ENCODE peak calls at places on chromosomes 6 and 20, in nine cellular contexts. One of them, this sample, is unnamed.

GRCh38 chr6:4259391-4259790 is 124.0 kb upstream of the ECI2 start:
- DNase-seq in ACHN: no peak
- DNase-seq in CD8-positive, alpha-beta T cell: no peak
- DNase-seq in tibial artery: no peak
- DNase-seq in EL: no peak
- DNase-seq in endothelial cell: no peak
- DNase-seq in CD8-positive, alpha-beta memory T cell: no peak
- DNase-seq in AG09319: no peak
- DNase-seq in adrenal gland: no peak
- DNase-seq in this sample: no peak

GRCh38 chr20:60136640-60137411 is 178.6 kb downstream of the CDH26 start:
- DNase-seq in tibial artery: no peak
- DNase-seq in EL: no peak
- DNase-seq in ACHN: no peak
- DNase-seq in AG09319: no peak
- DNase-seq in endothelial cell: no peak
- DNase-seq in adrenal gland: peak; percentile 57
- DNase-seq in CD8-positive, alpha-beta T cell: no peak
- DNase-seq in CD8-positive, alpha-beta memory T cell: no peak
- DNase-seq in this sample: no peak

GRCh38 chr6:140174509-140174908 is 800.1 kb upstream of the CITED2 start:
- DNase-seq in tibial artery: no peak
- DNase-seq in adrenal gland: no peak
- DNase-seq in CD8-positive, alpha-beta memory T cell: no peak
- DNase-seq in AG09319: peak; percentile 89
- DNase-seq in ACHN: no peak
- DNase-seq in CD8-positive, alpha-beta T cell: no peak
- DNase-seq in endothelial cell: no peak
- DNase-seq in EL: peak; percentile 98
- DNase-seq in this sample: peak; percentile 3

GRCh38 chr6:137820952-137821351 is 46.1 kb upstream of the TNFAIP3 start:
- DNase-seq in tibial artery: no peak
- DNase-seq in adrenal gland: no peak
- DNase-seq in CD8-positive, alpha-beta memory T cell: no peak
- DNase-seq in AG09319: no peak
- DNase-seq in CD8-positive, alpha-beta T cell: no peak
- DNase-seq in endothelial cell: no peak
- DNase-seq in ACHN: no peak
- DNase-seq in EL: peak; percentile 47
- DNase-seq in this sample: no peak

GRCh38 chr6:26576407-26576843 is 20.3 kb upstream of the ABT1 start:
- DNase-seq in adrenal gland: no peak
- DNase-seq in CD8-positive, alpha-beta memory T cell: no peak
- DNase-seq in CD8-positive, alpha-beta T cell: no peak
- DNase-seq in tibial artery: no peak
- DNase-seq in ACHN: no peak
- DNase-seq in EL: no peak
- DNase-seq in endothelial cell: no peak
- DNase-seq in AG09319: no peak
- DNase-seq in this sample: no peak

GRCh38 chr6:152605342-152605741 is 31.8 kb downstream of the SYNE1 start:
- DNase-seq in endothelial cell: no peak
- DNase-seq in ACHN: no peak
- DNase-seq in EL: no peak
- DNase-seq in AG09319: peak; percentile 19
- DNase-seq in CD8-positive, alpha-beta memory T cell: no peak
- DNase-seq in tibial artery: no peak
- DNase-seq in CD8-positive, alpha-beta T cell: no peak
- DNase-seq in adrenal gland: no peak
- DNase-seq in this sample: no peak

GRCh38 chr6:157597461-157598312 is 216.7 kb downstream of the ZDHHC14 start:
- DNase-seq in EL: peak; percentile 50
- DNase-seq in AG09319: no peak
- DNase-seq in adrenal gland: peak; percentile 79
- DNase-seq in ACHN: peak; percentile 24
- DNase-seq in tibial artery: peak; percentile 61
- DNase-seq in endothelial cell: peak; percentile 47
- DNase-seq in CD8-positive, alpha-beta memory T cell: no peak
- DNase-seq in CD8-positive, alpha-beta T cell: peak; percentile 68
- DNase-seq in this sample: no peak

GRCh38 chr6:19866900-19867627 is 29.9 kb downstream of the ID4 start:
- DNase-seq in CD8-positive, alpha-beta T cell: no peak
- DNase-seq in AG09319: no peak
- DNase-seq in tibial artery: no peak
- DNase-seq in endothelial cell: no peak
- DNase-seq in adrenal gland: no peak
- DNase-seq in ACHN: no peak
- DNase-seq in CD8-positive, alpha-beta memory T cell: no peak
- DNase-seq in EL: peak; percentile 62
- DNase-seq in this sample: no peak

GRCh38 chr6:164085552-164086325 is 671.2 kb downstream of the QKI start:
- DNase-seq in ACHN: no peak
- DNase-seq in CD8-positive, alpha-beta memory T cell: no peak
- DNase-seq in tibial artery: peak; percentile 86
- DNase-seq in AG09319: no peak
- DNase-seq in EL: peak; percentile 51
- DNase-seq in CD8-positive, alpha-beta T cell: no peak
- DNase-seq in adrenal gland: peak; percentile 62
- DNase-seq in endothelial cell: no peak
- DNase-seq in this sample: no peak

GRCh38 chr20:41655966-41656685 is 37.9 kb upstream of the CHD6 start:
- DNase-seq in ACHN: no peak
- DNase-seq in AG09319: no peak
- DNase-seq in CD8-positive, alpha-beta memory T cell: no peak
- DNase-seq in CD8-positive, alpha-beta T cell: no peak
- DNase-seq in EL: no peak
- DNase-seq in endothelial cell: no peak
- DNase-seq in tibial artery: no peak
- DNase-seq in adrenal gland: no peak
- DNase-seq in this sample: no peak

GRCh38 chr20:6008254-6008653 is 45.6 kb downstream of the LRRN4 start:
- DNase-seq in adrenal gland: peak; percentile 88
- DNase-seq in endothelial cell: no peak
- DNase-seq in tibial artery: peak; percentile 82
- DNase-seq in EL: peak; percentile 85
- DNase-seq in AG09319: peak; percentile 78
- DNase-seq in CD8-positive, alpha-beta memory T cell: no peak
- DNase-seq in CD8-positive, alpha-beta T cell: no peak
- DNase-seq in ACHN: peak; percentile 76
- DNase-seq in this sample: peak; percentile 38

GRCh38 chr20:4603724-4604123 is 118.0 kb upstream of the PRND start:
- DNase-seq in AG09319: no peak
- DNase-seq in tibial artery: no peak
- DNase-seq in EL: peak; percentile 70
- DNase-seq in CD8-positive, alpha-beta T cell: no peak
- DNase-seq in CD8-positive, alpha-beta memory T cell: no peak
- DNase-seq in adrenal gland: no peak
- DNase-seq in endothelial cell: no peak
- DNase-seq in ACHN: no peak
- DNase-seq in this sample: no peak

GRCh38 chr6:56838016-56838555 is 116.8 kb upstream of the BEND6 start:
- DNase-seq in tibial artery: no peak
- DNase-seq in EL: no peak
- DNase-seq in CD8-positive, alpha-beta T cell: no peak
- DNase-seq in ACHN: no peak
- DNase-seq in adrenal gland: no peak
- DNase-seq in AG09319: no peak
- DNase-seq in CD8-positive, alpha-beta memory T cell: no peak
- DNase-seq in endothelial cell: no peak
- DNase-seq in this sample: no peak

GRCh38 chr20:36542019-36542488 is 735 bp downstream of the MYL9 start:
- DNase-seq in CD8-positive, alpha-beta memory T cell: no peak
- DNase-seq in adrenal gland: peak; percentile 76
- DNase-seq in AG09319: no peak
- DNase-seq in ACHN: peak; percentile 47
- DNase-seq in endothelial cell: peak; percentile 69
- DNase-seq in CD8-positive, alpha-beta T cell: no peak
- DNase-seq in EL: peak; percentile 80
- DNase-seq in tibial artery: peak; percentile 63
- DNase-seq in this sample: no peak

GRCh38 chr20:8094415-8094818 is 37.6 kb upstream of the PLCB1 start:
- DNase-seq in AG09319: no peak
- DNase-seq in CD8-positive, alpha-beta memory T cell: no peak
- DNase-seq in endothelial cell: no peak
- DNase-seq in ACHN: no peak
- DNase-seq in CD8-positive, alpha-beta T cell: no peak
- DNase-seq in EL: peak; percentile 43
- DNase-seq in adrenal gland: peak; percentile 88
- DNase-seq in tibial artery: peak; percentile 81
- DNase-seq in this sample: no peak

GRCh38 chr20:32960222-32960518 is 44.1 kb downstream of the SUN5 start:
- DNase-seq in CD8-positive, alpha-beta memory T cell: no peak
- DNase-seq in endothelial cell: no peak
- DNase-seq in ACHN: no peak
- DNase-seq in EL: no peak
- DNase-seq in tibial artery: no peak
- DNase-seq in CD8-positive, alpha-beta T cell: no peak
- DNase-seq in adrenal gland: no peak
- DNase-seq in AG09319: no peak
- DNase-seq in this sample: no peak

GRCh38 chr6:44493593-44493992 is 106.1 kb downstream of the CDC5L start:
- DNase-seq in adrenal gland: no peak
- DNase-seq in AG09319: no peak
- DNase-seq in ACHN: no peak
- DNase-seq in tibial artery: no peak
- DNase-seq in CD8-positive, alpha-beta memory T cell: no peak
- DNase-seq in EL: no peak
- DNase-seq in CD8-positive, alpha-beta T cell: no peak
- DNase-seq in endothelial cell: no peak
- DNase-seq in this sample: no peak

GRCh38 chr20:1281279-1282057 is 15.4 kb downstream of the SNPH start:
- DNase-seq in adrenal gland: peak; percentile 10
- DNase-seq in ACHN: no peak
- DNase-seq in tibial artery: no peak
- DNase-seq in CD8-positive, alpha-beta T cell: no peak
- DNase-seq in CD8-positive, alpha-beta memory T cell: no peak
- DNase-seq in EL: no peak
- DNase-seq in AG09319: no peak
- DNase-seq in endothelial cell: no peak
- DNase-seq in this sample: no peak

GRCh38 chr6:1082040-1082935 is 229.6 kb upstream of the FOXQ1 start:
- DNase-seq in CD8-positive, alpha-beta T cell: no peak
- DNase-seq in tibial artery: no peak
- DNase-seq in AG09319: peak; percentile 82
- DNase-seq in CD8-positive, alpha-beta memory T cell: no peak
- DNase-seq in adrenal gland: no peak
- DNase-seq in EL: peak; percentile 76
- DNase-seq in endothelial cell: no peak
- DNase-seq in ACHN: peak; percentile 16
- DNase-seq in this sample: no peak

GRCh38 chr6:135094403-135094821 is 39.8 kb upstream of the HBS1L start:
- DNase-seq in AG09319: no peak
- DNase-seq in CD8-positive, alpha-beta memory T cell: peak; percentile 72
- DNase-seq in adrenal gland: no peak
- DNase-seq in tibial artery: no peak
- DNase-seq in ACHN: no peak
- DNase-seq in endothelial cell: no peak
- DNase-seq in CD8-positive, alpha-beta T cell: peak; percentile 64
- DNase-seq in EL: peak; percentile 14
- DNase-seq in this sample: no peak

GRCh38 chr6:144581807-144582537 is 296.8 kb downstream of the UTRN start:
- DNase-seq in endothelial cell: peak; percentile 23
- DNase-seq in CD8-positive, alpha-beta T cell: no peak
- DNase-seq in EL: peak; percentile 45
- DNase-seq in ACHN: peak; percentile 55
- DNase-seq in CD8-positive, alpha-beta memory T cell: peak; percentile 18
- DNase-seq in tibial artery: no peak
- DNase-seq in AG09319: no peak
- DNase-seq in adrenal gland: peak; percentile 59
- DNase-seq in this sample: no peak

GRCh38 chr6:125341460-125341859 is 39.7 kb upstream of the HDDC2 start:
- DNase-seq in CD8-positive, alpha-beta T cell: no peak
- DNase-seq in endothelial cell: no peak
- DNase-seq in EL: no peak
- DNase-seq in tibial artery: no peak
- DNase-seq in ACHN: no peak
- DNase-seq in adrenal gland: no peak
- DNase-seq in CD8-positive, alpha-beta memory T cell: no peak
- DNase-seq in AG09319: no peak
- DNase-seq in this sample: no peak

GRCh38 chr20:57451759-57452661 is 60.8 kb downstream of the RBM38 start:
- DNase-seq in EL: no peak
- DNase-seq in CD8-positive, alpha-beta T cell: no peak
- DNase-seq in ACHN: no peak
- DNase-seq in endothelial cell: no peak
- DNase-seq in tibial artery: no peak
- DNase-seq in CD8-positive, alpha-beta memory T cell: peak; percentile 27
- DNase-seq in AG09319: no peak
- DNase-seq in adrenal gland: no peak
- DNase-seq in this sample: no peak

GRCh38 chr20:46246527-46246926 is 61.8 kb downstream of the CDH22 start:
- DNase-seq in AG09319: no peak
- DNase-seq in CD8-positive, alpha-beta T cell: no peak
- DNase-seq in adrenal gland: peak; percentile 76
- DNase-seq in CD8-positive, alpha-beta memory T cell: no peak
- DNase-seq in EL: no peak
- DNase-seq in ACHN: no peak
- DNase-seq in endothelial cell: no peak
- DNase-seq in tibial artery: no peak
- DNase-seq in this sample: no peak

GRCh38 chr20:1033751-1034419 is 31.8 kb upstream of the RSPO4 start:
- DNase-seq in EL: no peak
- DNase-seq in AG09319: no peak
- DNase-seq in tibial artery: no peak
- DNase-seq in ACHN: no peak
- DNase-seq in CD8-positive, alpha-beta memory T cell: no peak
- DNase-seq in endothelial cell: no peak
- DNase-seq in adrenal gland: no peak
- DNase-seq in CD8-positive, alpha-beta T cell: no peak
- DNase-seq in this sample: no peak

GRCh38 chr6:80553071-80553740 is 446.7 kb downstream of the BCKDHB start:
- DNase-seq in adrenal gland: no peak
- DNase-seq in tibial artery: no peak
- DNase-seq in endothelial cell: no peak
- DNase-seq in ACHN: no peak
- DNase-seq in CD8-positive, alpha-beta memory T cell: no peak
- DNase-seq in AG09319: no peak
- DNase-seq in CD8-positive, alpha-beta T cell: no peak
- DNase-seq in EL: no peak
- DNase-seq in this sample: no peak

GRCh38 chr6:26554669-26555504 is 16.7 kb downstream of the HMGN4 start:
- DNase-seq in adrenal gland: no peak
- DNase-seq in ACHN: no peak
- DNase-seq in endothelial cell: peak; percentile 49
- DNase-seq in CD8-positive, alpha-beta T cell: peak; percentile 65
- DNase-seq in AG09319: no peak
- DNase-seq in EL: peak; percentile 84
- DNase-seq in CD8-positive, alpha-beta memory T cell: peak; percentile 61
- DNase-seq in tibial artery: no peak
- DNase-seq in this sample: no peak

GRCh38 chr6:24719125-24719931 is at the start of gene C6orf62:
- DNase-seq in ACHN: peak; percentile 24
- DNase-seq in adrenal gland: no peak
- DNase-seq in tibial artery: peak; percentile 32
- DNase-seq in CD8-positive, alpha-beta memory T cell: peak; percentile 60
- DNase-seq in CD8-positive, alpha-beta T cell: peak; percentile 55
- DNase-seq in EL: peak; percentile 66
- DNase-seq in AG09319: no peak
- DNase-seq in endothelial cell: peak; percentile 8
- DNase-seq in this sample: no peak

GRCh38 chr6:47103931-47104330 is 61.8 kb upstream of the ADGRF1 start:
- DNase-seq in AG09319: no peak
- DNase-seq in endothelial cell: no peak
- DNase-seq in ACHN: no peak
- DNase-seq in CD8-positive, alpha-beta T cell: no peak
- DNase-seq in adrenal gland: no peak
- DNase-seq in CD8-positive, alpha-beta memory T cell: no peak
- DNase-seq in tibial artery: peak; percentile 38
- DNase-seq in EL: no peak
- DNase-seq in this sample: no peak

GRCh38 chr6:158954778-158955177 is 45.2 kb downstream of the RSPH3 start:
- DNase-seq in CD8-positive, alpha-beta memory T cell: no peak
- DNase-seq in AG09319: no peak
- DNase-seq in ACHN: no peak
- DNase-seq in CD8-positive, alpha-beta T cell: no peak
- DNase-seq in tibial artery: no peak
- DNase-seq in adrenal gland: no peak
- DNase-seq in endothelial cell: no peak
- DNase-seq in EL: no peak
- DNase-seq in this sample: no peak

GRCh38 chr6:89375427-89375868 is 22.9 kb upstream of the UBE2J1 start:
- DNase-seq in ACHN: peak; percentile 58
- DNase-seq in CD8-positive, alpha-beta T cell: peak; percentile 75
- DNase-seq in adrenal gland: peak; percentile 75
- DNase-seq in AG09319: no peak
- DNase-seq in EL: peak; percentile 2
- DNase-seq in endothelial cell: peak; percentile 61
- DNase-seq in tibial artery: no peak
- DNase-seq in CD8-positive, alpha-beta memory T cell: peak; percentile 85
- DNase-seq in this sample: no peak